ENCODE peak calls at places on chromosomes 1 and 21, in eight cellular contexts. X, F, S, B, Y, T, G and R are unnamed samples.

GRCh38 chr1:17615157-17615556 is 75.7 kb downstream of the ARHGEF10L start:
- ATAC-seq in T (no peak), B (no peak), S (no peak), F (no peak), X (no peak), G (no peak), Y (no peak), R (no peak)

GRCh38 chr1:111895456-111895855 is 94.0 kb downstream of the KCND3 start:
- ATAC-seq in B (no peak), X (no peak), Y (no peak), G (no peak), S (no peak), T (no peak), F (no peak), R (no peak)

GRCh38 chr1:234643111-234643849 is 33.3 kb upstream of the IRF2BP2 start:
- ATAC-seq in G (no peak), T (peak; percentile 63), B (peak; percentile 88), X (no peak), S (peak; percentile 94), F (no peak), Y (no peak), R (no peak)

GRCh38 chr21:38475519-38475918 is 22.8 kb downstream of the ERG start:
- ATAC-seq in G (no peak), B (no peak), T (no peak), F (no peak), X (no peak), Y (no peak), S (no peak), R (no peak)

GRCh38 chr1:172452536-172453159 is 8.8 kb upstream of the PIGC start:
- ATAC-seq in Y (peak; percentile 50), X (no peak), G (no peak), T (peak; percentile 6), F (no peak), S (no peak), B (no peak), R (no peak)

GRCh38 chr21:31151682-31152081 is 113.4 kb upstream of the KRTAP19-8 start:
- ATAC-seq in X (no peak), Y (peak; percentile 39), F (no peak), T (no peak), B (peak; percentile 48), S (no peak), G (no peak), R (peak; percentile 22)

GRCh38 chr1:151166506-151166956 is 587 bp downstream of the SCNM1 start:
- ATAC-seq in X (peak; percentile 40), T (peak; percentile 15), B (peak; percentile 2), F (peak; percentile 48), S (peak; percentile 10), G (peak; percentile 28), Y (no peak), R (no peak)

GRCh38 chr1:159916240-159917051 is 8.9 kb downstream of the TAGLN2 start:
- ATAC-seq in S (peak; percentile 44), G (no peak), T (peak; percentile 19), Y (no peak), X (peak; percentile 82), F (no peak), B (peak; percentile 63), R (no peak)

GRCh38 chr21:34003428-34003827 is 70.0 kb upstream of the MRPS6 start:
- ATAC-seq in X (no peak), S (no peak), Y (no peak), T (no peak), G (no peak), B (no peak), F (no peak), R (no peak)

GRCh38 chr1:240423525-240423924 is 188.4 kb downstream of the GREM2 start:
- ATAC-seq in X (no peak), G (no peak), B (no peak), F (no peak), S (no peak), T (no peak), Y (no peak), R (no peak)

GRCh38 chr1:58753431-58753866 is 30.4 kb downstream of the JUN start:
- ATAC-seq in X (no peak), S (peak; percentile 15), F (no peak), Y (no peak), G (no peak), T (no peak), B (no peak), R (no peak)

GRCh38 chr1:58755468-58755872 is 28.4 kb downstream of the JUN start:
- ATAC-seq in T (peak; percentile 64), Y (peak; percentile 86), S (peak; percentile 49), X (peak; percentile 90), G (peak; percentile 83), B (peak; percentile 16), F (peak; percentile 77), R (peak; percentile 83)

GRCh38 chr1:58749646-58750045 is 34.2 kb downstream of the JUN start:
- ATAC-seq in G (no peak), X (no peak), S (no peak), F (no peak), B (no peak), Y (no peak), T (no peak), R (no peak)

GRCh38 chr1:58754056-58754613 is 29.7 kb downstream of the JUN start:
- ATAC-seq in T (peak; percentile 37), S (no peak), X (no peak), F (no peak), G (peak; percentile 23), Y (no peak), B (no peak), R (no peak)

GRCh38 chr1:58754683-58755467 is 29.0 kb downstream of the JUN start:
- ATAC-seq in T (peak; percentile 68), G (peak; percentile 55), F (no peak), S (no peak), B (no peak), Y (no peak), X (no peak), R (no peak)
- TF ChIP-seq POLR2A in T (no peak), G (no peak), F (no peak), S (peak; percentile 5), B (no peak), Y (no peak), X (no peak), R (no peak)

GRCh38 chr1:26274801-26275425 is 5.0 kb upstream of the SH3BGRL3 start:
- ATAC-seq in Y (no peak), B (no peak), F (no peak), X (no peak), S (no peak), G (no peak), T (no peak), R (no peak)
- H3K36me3 ChIP-seq in Y (peaks cover 38% of the 10 kb centered on the region), B (no peaks in the 10 kb centered on the region), F (peaks cover 19% of the 10 kb centered on the region), X (peaks cover 4% of the 10 kb centered on the region), S (peaks cover 69% of the 10 kb centered on the region), G (peaks cover 60% of the 10 kb centered on the region), T (peaks cover 89% of the 10 kb centered on the region), R (no peaks in the 10 kb centered on the region)

DNA sequence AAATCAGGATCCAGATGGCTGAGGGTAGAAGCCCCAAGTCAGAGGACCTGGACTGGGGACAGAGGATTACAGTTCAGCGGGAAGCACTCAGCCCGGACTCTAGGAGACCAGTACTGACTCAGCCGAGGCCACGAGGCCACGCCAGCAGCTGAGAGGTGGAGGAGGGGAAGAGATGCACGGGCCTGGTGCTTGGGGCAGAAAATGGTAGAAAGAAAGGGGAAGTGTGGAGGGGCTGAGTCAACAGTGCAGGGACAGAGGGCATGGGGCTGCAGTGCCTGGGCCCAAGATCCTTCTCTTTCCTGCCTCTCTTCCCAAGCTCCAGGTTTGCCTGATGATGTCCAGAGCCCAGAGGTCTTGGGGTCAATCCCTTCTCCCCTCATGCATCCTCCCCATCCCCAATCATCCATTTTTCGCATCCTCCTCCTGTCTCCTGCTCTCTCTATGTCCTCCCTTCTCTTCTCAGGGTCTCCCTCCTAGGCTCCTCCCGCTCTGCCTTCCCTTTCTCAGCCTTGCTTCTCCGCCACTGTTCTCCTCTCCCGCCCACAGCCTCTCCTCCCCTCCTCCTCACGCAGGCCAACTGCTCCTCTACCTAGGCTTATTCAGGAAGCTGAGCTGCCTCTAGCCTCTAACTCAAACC is 7.7 kb downstream of the ARHGEF2 start:
- ATAC-seq in S (no peak), X (peak; percentile 80), G (peak; percentile 28), F (peak; percentile 90), Y (no peak), B (peak; percentile 34), T (peak; percentile 83), R (peak; percentile 75)
- TF ChIP-seq POLR2A in S (no peak), X (no peak), G (no peak), F (peak; percentile 34), Y (no peak), B (no peak), T (no peak), R (no peak)

GRCh38 chr1:32025515-32025914 is 11.8 kb downstream of the KHDRBS1 start:
- ATAC-seq in G (no peak), Y (no peak), B (no peak), T (peak; percentile 19), S (no peak), X (no peak), F (no peak), R (no peak)
- H3K36me3 ChIP-seq in G (peaks cover 5% of the 10 kb centered on the region), Y (peaks cover 4% of the 10 kb centered on the region), B (no peaks in the 10 kb centered on the region), T (peaks cover 75% of the 10 kb centered on the region), S (peaks cover 41% of the 10 kb centered on the region), X (peaks cover 20% of the 10 kb centered on the region), F (peaks cover 5% of the 10 kb centered on the region), R (peaks cover 17% of the 10 kb centered on the region)

DNA sequence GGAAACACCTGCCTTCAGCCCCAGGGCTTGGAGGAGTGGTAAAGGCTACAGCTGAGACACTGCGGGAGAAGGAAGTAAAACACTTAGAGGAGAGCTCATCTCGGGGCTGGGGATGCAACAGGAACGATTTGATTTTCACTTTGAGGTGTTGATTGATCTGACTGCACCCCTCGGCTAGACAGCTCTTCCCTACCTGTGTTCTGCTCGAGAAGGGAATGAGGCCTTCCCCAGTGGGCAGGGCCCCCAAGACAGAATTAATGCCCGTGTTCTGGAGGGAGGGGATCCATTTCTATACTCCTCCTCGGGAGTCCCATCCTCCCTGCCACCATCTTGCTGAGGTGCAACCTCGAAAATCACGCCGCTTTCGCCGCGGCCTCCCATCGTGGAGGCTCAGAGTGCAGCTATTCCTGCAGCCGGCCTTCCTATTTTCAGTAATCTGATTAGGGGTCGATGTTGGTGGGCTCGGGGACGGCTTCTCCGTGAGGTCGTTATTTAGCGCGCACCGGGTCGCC is 2.4 kb downstream of the ATP2B4 start:
- ATAC-seq in B (no peak), S (no peak), T (no peak), F (peak; percentile 10), G (no peak), Y (no peak), X (no peak), R (no peak)
- TF ChIP-seq POLR2A in B (no peak), S (no peak), T (no peak), F (no peak), G (no peak), Y (no peak), X (no peak), R (no peak)

DNA sequence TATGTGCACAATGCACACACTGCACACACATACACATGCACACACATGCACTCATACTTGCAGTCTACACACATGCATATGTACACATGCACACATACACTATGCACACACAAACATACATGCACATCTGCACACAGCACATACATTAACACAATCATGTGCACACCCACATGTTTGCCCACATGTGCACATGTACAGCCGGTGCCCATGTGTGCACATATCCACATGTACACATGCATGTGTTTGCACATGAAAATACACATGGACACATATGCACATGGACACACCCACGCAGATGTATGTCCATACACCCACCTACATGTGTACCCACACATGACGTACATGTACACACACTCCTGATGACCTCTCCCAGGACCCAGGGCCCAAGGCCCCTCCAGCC is 105.1 kb upstream of the ACTRT2 start:
- ATAC-seq in Y (no peak), G (no peak), F (no peak), T (no peak), S (no peak), X (no peak), B (no peak), R (no peak)
- H3K36me3 ChIP-seq in Y (no peaks in the 10 kb centered on the region), G (no peaks in the 10 kb centered on the region), F (no peaks in the 10 kb centered on the region), T (no peaks in the 10 kb centered on the region), S (no peaks in the 10 kb centered on the region), X (no peaks in the 10 kb centered on the region), B (no peaks in the 10 kb centered on the region), R (no peaks in the 10 kb centered on the region)

GRCh38 chr1:145983206-145983675 is 13.1 kb downstream of the TXNIP start:
- ATAC-seq in G (no peak), B (peak; percentile 68), X (no peak), Y (peak; percentile 36), S (no peak), T (no peak), F (no peak), R (no peak)
- TF ChIP-seq POLR2A in G (no peak), B (no peak), X (no peak), Y (peak; percentile 32), S (no peak), T (no peak), F (no peak), R (no peak)